ENCODE peak calls at places on chromosomes 2 and 18, in six cellular contexts. D, J, I, X, K and Q are unnamed samples.

GRCh38 chr18:3251963-3252277 is 4.3 kb downstream of the MYL12A start:
- DNase-seq in K (no peak), X (no peak), D (no peak), J (no peak), I (no peak), Q (no peak)

GRCh38 chr2:133110201-133110600 is 440.2 kb upstream of the LYPD1 start:
- DNase-seq in J (no peak), I (no peak), X (no peak), D (no peak), K (no peak), Q (no peak)

GRCh38 chr2:121617042-121617599 is 32.1 kb downstream of the CLASP1 start:
- DNase-seq in D (no peak), K (no peak), I (peak; percentile 15), X (no peak), J (no peak), Q (no peak)

GRCh38 chr2:80303825-80304521 is 579 bp downstream of the LRRTM1 start:
- DNase-seq in K (no peak), D (no peak), I (no peak), X (no peak), J (no peak), Q (no peak)

GRCh38 chr2:26122633-26123032 is 50.3 kb upstream of the GAREM2 start:
- DNase-seq in J (no peak), D (no peak), I (no peak), X (no peak), K (no peak), Q (no peak)

GRCh38 chr18:46073474-46074331 is 1.6 kb upstream of the PSTPIP2 start:
- DNase-seq in J (peak; percentile 38), D (no peak), K (peak; percentile 71), X (no peak), I (peak; percentile 35), Q (peak; percentile 51)

GRCh38 chr2:239182981-239183791 is 217.6 kb downstream of the HDAC4 start:
- DNase-seq in X (peak; percentile 10), K (peak; percentile 47), J (no peak), D (no peak), I (no peak), Q (no peak)

GRCh38 chr2:15142069-15142689 is 419.0 kb downstream of the NBAS start:
- DNase-seq in X (no peak), I (peak; percentile 73), J (peak; percentile 43), D (no peak), K (no peak), Q (peak; percentile 72)

GRCh38 chr2:99337164-99337930 is at the start of gene EIF5B:
- DNase-seq in J (peak; percentile 84), I (peak; percentile 94), X (peak; percentile 98), K (peak; percentile 98), D (peak; percentile 93), Q (peak; percentile 92)

GRCh38 chr2:236685979-236686520 is 116.4 kb downstream of the ACKR3 start:
- DNase-seq in I (no peak), J (no peak), D (no peak), K (peak; percentile 17), X (no peak), Q (no peak)

GRCh38 chr2:27175330-27175729 is 26.5 kb downstream of the TCF23 start:
- DNase-seq in D (no peak), K (peak; percentile 61), X (no peak), J (no peak), I (no peak), Q (no peak)

GRCh38 chr2:132991464-132992045 is 321.6 kb upstream of the LYPD1 start:
- DNase-seq in D (no peak), J (no peak), I (no peak), K (no peak), X (no peak), Q (no peak)

GRCh38 chr2:101752708-101753107 is 55.2 kb downstream of the MAP4K4 start:
- DNase-seq in J (no peak), X (no peak), D (no peak), K (no peak), I (no peak), Q (no peak)

GRCh38 chr2:218873359-218874194 is 7.1 kb upstream of the WNT10A start:
- DNase-seq in I (no peak), D (no peak), K (no peak), J (no peak), X (no peak), Q (no peak)

GRCh38 chr2:40372586-40372985 is 79.3 kb downstream of the SLC8A1 start:
- DNase-seq in X (no peak), I (no peak), K (no peak), D (no peak), J (no peak), Q (no peak)

GRCh38 chr2:132804045-132804444 is 134.0 kb upstream of the LYPD1 start:
- DNase-seq in K (no peak), D (no peak), I (peak; percentile 81), X (no peak), J (no peak), Q (no peak)

GRCh38 chr2:149020432-149020851 is 18.1 kb upstream of the LYPD6B start:
- DNase-seq in J (no peak), X (no peak), D (no peak), I (peak; percentile 77), K (no peak), Q (no peak)

GRCh38 chr18:22559414-22560282 is 141.9 kb upstream of the CTAGE1 start:
- DNase-seq in X (peak; percentile 78), D (no peak), K (peak; percentile 89), I (no peak), J (no peak), Q (no peak)

GRCh38 chr2:27118525-27119329 is at the start of gene CGREF1:
- DNase-seq in J (no peak), D (no peak), K (no peak), X (no peak), I (no peak), Q (no peak)

GRCh38 chr2:1830936-1831616 is 86.8 kb upstream of the PXDN start:
- DNase-seq in D (no peak), K (no peak), I (no peak), J (no peak), X (no peak), Q (no peak)

GRCh38 chr18:63302647-63303405 is 16.7 kb downstream of the BCL2 start:
- DNase-seq in D (no peak), I (no peak), X (no peak), J (no peak), K (no peak), Q (no peak)

GRCh38 chr2:47039502-47039870 is 115.6 kb downstream of the STPG4 start:
- DNase-seq in D (no peak), K (no peak), X (no peak), I (no peak), J (no peak), Q (no peak)

GRCh38 chr2:238567996-238568395 is 141.3 kb downstream of the ASB1 start:
- DNase-seq in K (no peak), J (no peak), D (no peak), I (no peak), X (no peak), Q (no peak)

GRCh38 chr18:23784811-23785245 is 95.6 kb downstream of the LAMA3 start:
- DNase-seq in D (no peak), J (no peak), I (no peak), X (no peak), K (no peak), Q (no peak)

GRCh38 chr2:136530154-136530553 is 235.2 kb upstream of the THSD7B start:
- DNase-seq in J (no peak), X (no peak), K (no peak), D (no peak), I (no peak), Q (no peak)

GRCh38 chr2:219973136-219973535 is 345.7 kb downstream of the SLC4A3 start:
- DNase-seq in J (no peak), I (no peak), K (no peak), D (no peak), X (no peak), Q (no peak)

GRCh38 chr18:48922801-48923730 is 27.7 kb downstream of the SMAD7 start:
- DNase-seq in I (no peak), X (peak; percentile 72), D (no peak), K (peak; percentile 84), J (no peak), Q (no peak)

GRCh38 chr18:48896875-48897511 is 53.8 kb downstream of the SMAD7 start:
- DNase-seq in I (no peak), J (no peak), D (peak; percentile 36), K (peak; percentile 82), X (peak; percentile 58), Q (peak; percentile 49)

GRCh38 chr2:117851969-117852368 is 37.5 kb downstream of the DDX18 start:
- DNase-seq in I (no peak), J (no peak), K (no peak), D (no peak), X (no peak), Q (no peak)

GRCh38 chr2:43005211-43005974 is 213.0 kb upstream of the HAAO start:
- DNase-seq in K (peak; percentile 27), D (peak; percentile 42), X (no peak), I (no peak), J (no peak), Q (no peak)

GRCh38 chr2:8003462-8004075 is 678.3 kb upstream of the ID2 start:
- DNase-seq in J (no peak), X (peak; percentile 65), D (no peak), I (no peak), K (peak; percentile 61), Q (no peak)

GRCh38 chr18:26327062-26327461 is 100.8 kb downstream of the TAF4B start:
- DNase-seq in J (no peak), X (no peak), D (no peak), I (no peak), K (no peak), Q (no peak)

GRCh38 chr2:71603851-71604708 is 150.7 kb downstream of the DYSF start:
- DNase-seq in D (no peak), J (no peak), K (peak; percentile 39), X (peak; percentile 10), I (no peak), Q (no peak)

GRCh38 chr2:195898505-195898904 is 170.1 kb downstream of the DNAH7 start:
- DNase-seq in I (no peak), K (peak; percentile 91), X (peak; percentile 78), D (peak; percentile 28), J (no peak), Q (no peak)

GRCh38 chr18:70491734-70492348 is 203.0 kb downstream of the SOCS6 start:
- DNase-seq in I (no peak), J (peak; percentile 17), X (no peak), D (peak; percentile 13), K (peak; percentile 80), Q (no peak)

GRCh38 chr18:47587587-47587986 is 336.1 kb upstream of the SKOR2 start:
- DNase-seq in K (no peak), I (peak; percentile 21), J (no peak), X (no peak), D (no peak), Q (no peak)

GRCh38 chr2:96485350-96485749 is 19.8 kb downstream of the NEURL3 start:
- DNase-seq in K (no peak), J (no peak), D (no peak), I (no peak), X (no peak), Q (no peak)